ENCODE peak calls at places on chromosomes 6 and 20, in six cellular contexts. Z is IMR-90, M is mucosa of descending colon, H is progenitor cell of endocrine pancreas, O is nephron progenitor cell, A is fibroblast of mammary gland. N is an unnamed sample.

GRCh38 chr6:54085526-54085925 is 25.7 kb upstream of the MLIP start:
- DNase-seq in Z (peak; percentile 94), M (no peak), H (no peak), O (no peak), A (peak; percentile 41), N (no peak)

GRCh38 chr6:38997128-38997761 is 51.3 kb upstream of the GLP1R start:
- DNase-seq in Z (peak; percentile 12), M (peak; percentile 28), H (peak; percentile 59), O (peak; percentile 73), A (peak; percentile 14), N (no peak)

GRCh38 chr20:25497586-25498279 is 87.6 kb downstream of the NINL start:
- DNase-seq in Z (no peak), M (no peak), H (no peak), O (no peak), A (no peak), N (no peak)

GRCh38 chr6:170523256-170524187 is 29.6 kb downstream of the PSMB1 start:
- DNase-seq in Z (no peak), M (no peak), H (no peak), O (no peak), A (no peak), N (no peak)

GRCh38 chr20:5118220-5119142 is 1.3 kb downstream of the PCNA start:
- DNase-seq in Z (no peak), M (no peak), H (no peak), O (no peak), A (no peak), N (no peak)

GRCh38 chr6:158033077-158033750 is 51.6 kb downstream of the SYNJ2 start:
- DNase-seq in Z (no peak), M (no peak), H (no peak), O (no peak), A (no peak), N (peak; percentile 79)

GRCh38 chr20:11748436-11748835 is 169.3 kb upstream of the BTBD3 start:
- DNase-seq in Z (no peak), M (no peak), H (no peak), O (no peak), A (no peak), N (no peak)

GRCh38 chr20:4858000-4858399 is 136.3 kb downstream of the PRND start:
- DNase-seq in Z (no peak), M (no peak), H (no peak), O (no peak), A (no peak), N (no peak)

GRCh38 chr6:117469356-117469755 is 13.1 kb upstream of the DCBLD1 start:
- DNase-seq in Z (no peak), M (no peak), H (no peak), O (no peak), A (no peak), N (no peak)

GRCh38 chr6:134145786-134146185 is 93.4 kb upstream of the SLC2A12 start:
- DNase-seq in Z (peak; percentile 75), M (no peak), H (no peak), O (no peak), A (peak; percentile 64), N (no peak)

GRCh38 chr6:82924799-82925535 is 140.7 kb downstream of the UBE3D start:
- DNase-seq in Z (peak; percentile 67), M (no peak), H (no peak), O (no peak), A (peak; percentile 71), N (no peak)

GRCh38 chr20:3204124-3204794 is at the start of gene DDRGK1:
- DNase-seq in Z (peak; percentile 69), M (peak; percentile 96), H (peak; percentile 80), O (peak; percentile 88), A (peak; percentile 74), N (no peak)

GRCh38 chr20:38926934-38927616 is 858 bp downstream of the FAM83D start:
- DNase-seq in Z (peak; percentile 36), M (no peak), H (no peak), O (no peak), A (peak; percentile 59), N (no peak)

GRCh38 chr6:44665683-44666082 is 278.2 kb downstream of the CDC5L start:
- DNase-seq in Z (no peak), M (no peak), H (no peak), O (no peak), A (no peak), N (no peak)

GRCh38 chr6:106556368-106556960 is 72.8 kb downstream of the RTN4IP1 start:
- DNase-seq in Z (peak; percentile 47), M (no peak), H (no peak), O (no peak), A (peak; percentile 54), N (no peak)

GRCh38 chr6:82205793-82206425 is 41.6 kb downstream of the IBTK start:
- DNase-seq in Z (peak; percentile 15), M (no peak), H (no peak), O (no peak), A (peak; percentile 14), N (no peak)

GRCh38 chr20:58618694-58619540 is 32.2 kb upstream of the STX16 start:
- DNase-seq in Z (peak; percentile 82), M (no peak), H (no peak), O (no peak), A (no peak), N (no peak)

GRCh38 chr6:94289131-94289530 is 869.8 kb upstream of the EPHA7 start:
- DNase-seq in Z (no peak), M (no peak), H (no peak), O (no peak), A (no peak), N (no peak)

GRCh38 chr6:151675746-151676459 is 131.6 kb upstream of the ESR1 start:
- DNase-seq in Z (peak; percentile 4), M (peak; percentile 59), H (peak; percentile 40), O (peak; percentile 63), A (peak; percentile 30), N (no peak)

GRCh38 chr6:124002377-124003081 is 198.9 kb downstream of the NKAIN2 start:
- DNase-seq in Z (no peak), M (no peak), H (no peak), O (no peak), A (no peak), N (no peak)

GRCh38 chr6:56794421-56794820 is 151.7 kb upstream of the DST start:
- DNase-seq in Z (no peak), M (no peak), H (no peak), O (no peak), A (no peak), N (no peak)

GRCh38 chr20:7637184-7637583 is 303.1 kb downstream of the HAO1 start:
- DNase-seq in Z (no peak), M (no peak), H (no peak), O (no peak), A (no peak), N (no peak)

GRCh38 chr20:10490706-10491105 is 55.6 kb downstream of the SLX4IP start:
- DNase-seq in Z (peak; percentile 21), M (no peak), H (no peak), O (no peak), A (peak; percentile 45), N (no peak)

GRCh38 chr6:148336901-148337300 is 5.7 kb upstream of the SASH1 start:
- DNase-seq in Z (no peak), M (no peak), H (no peak), O (no peak), A (no peak), N (no peak)

GRCh38 chr6:140091895-140092294 is 717.4 kb upstream of the CITED2 start:
- DNase-seq in Z (no peak), M (no peak), H (no peak), O (no peak), A (no peak), N (no peak)

GRCh38 chr6:14831922-14832321 is 413.9 kb upstream of the JARID2 start:
- DNase-seq in Z (no peak), M (no peak), H (no peak), O (no peak), A (no peak), N (no peak)

GRCh38 chr6:134097114-134097707 is 44.8 kb upstream of the SLC2A12 start:
- DNase-seq in Z (peak; percentile 75), M (peak; percentile 86), H (peak; percentile 59), O (peak; percentile 78), A (peak; percentile 76), N (no peak)

DNA sequence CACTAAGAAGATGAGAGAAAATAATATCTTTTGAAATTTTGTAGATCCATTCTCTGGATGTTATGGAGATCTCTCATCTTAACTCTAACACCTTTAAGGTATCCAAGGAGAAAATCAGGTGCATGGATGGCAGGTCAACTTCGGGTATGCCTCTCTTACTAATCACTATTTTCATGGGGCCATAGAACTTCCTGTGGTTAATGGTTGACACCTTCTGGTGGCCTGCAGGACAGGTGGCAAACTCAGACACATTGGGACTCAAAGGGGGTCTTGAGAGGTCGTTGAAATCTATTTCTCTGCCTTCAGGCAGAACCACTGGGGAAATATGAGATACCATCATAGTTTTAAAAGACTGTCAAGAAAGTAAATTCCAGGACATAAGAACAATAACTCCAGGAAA is 76.5 kb downstream of the ADAT2 start:
- DNase-seq in Z (no peak), M (no peak), H (no peak), O (no peak), A (no peak), N (no peak)
- TF ChIP-seq CTCF in Z (no peak), M (no peak), H (no peak), O (no peak), A (no peak), N (peak; percentile 25)

GRCh38 chr6:32148722-32149576 is 2.8 kb downstream of the PRRT1 start:
- DNase-seq in Z (no peak), M (peak; percentile 86), H (no peak), O (no peak), A (no peak), N (no peak)
- TF ChIP-seq CTCF in Z (no peak), M (no peak), H (no peak), O (no peak), A (no peak), N (no peak)

DNA sequence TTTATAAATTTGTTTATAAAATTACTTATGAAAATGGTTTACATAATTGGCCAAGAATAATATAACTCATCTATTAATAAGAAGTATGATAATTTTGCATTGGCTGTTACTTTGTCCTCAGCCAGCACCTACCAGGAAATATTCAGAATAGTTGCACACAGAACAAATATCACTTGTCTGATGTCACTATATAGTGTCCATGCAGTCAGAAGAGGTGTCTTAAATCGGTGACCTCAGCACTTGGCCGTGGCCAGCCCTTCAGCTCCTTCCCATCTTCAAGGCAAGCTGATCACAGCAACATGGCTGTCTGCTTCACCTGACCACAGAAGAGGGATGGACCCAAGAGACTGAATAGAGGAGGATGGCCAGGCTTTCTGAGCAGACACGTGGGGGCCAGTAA is 22.3 kb downstream of the PDE10A start:
- DNase-seq in Z (no peak), M (no peak), H (no peak), O (no peak), A (no peak), N (no peak)
- TF ChIP-seq CTCF in Z (no peak), M (no peak), H (no peak), O (no peak), A (no peak), N (no peak)

GRCh38 chr20:32070690-32071213 is 18.7 kb downstream of the HCK start:
- DNase-seq in Z (no peak), M (no peak), H (no peak), O (no peak), A (no peak), N (no peak)

GRCh38 chr20:32070282-32070681 is 18.2 kb downstream of the HCK start:
- DNase-seq in Z (no peak), M (no peak), H (no peak), O (no peak), A (no peak), N (no peak)

GRCh38 chr20:32072168-32072721 is 20.2 kb downstream of the HCK start:
- DNase-seq in Z (no peak), M (no peak), H (no peak), O (no peak), A (no peak), N (no peak)

GRCh38 chr20:32068174-32068573 is 16.1 kb downstream of the HCK start:
- DNase-seq in Z (no peak), M (no peak), H (no peak), O (no peak), A (no peak), N (no peak)

GRCh38 chr20:32071395-32072167 is 19.5 kb downstream of the HCK start:
- DNase-seq in Z (no peak), M (no peak), H (no peak), O (no peak), A (no peak), N (no peak)
- TF ChIP-seq CTCF in Z (no peak), M (no peak), H (no peak), O (no peak), A (no peak), N (no peak)

N was measured in chondrocyte.